ENCODE peak calls at places on chromosomes 5 and 9, in ten cellular contexts. E, K, J, F, H, S, I, D, C and W are unnamed samples.

GRCh38 chr9:81871695-81872094 is 56.5 kb upstream of the SPATA31D4 start:
- DNase-seq in E (peak), K (no peak), J (no peak), F (no peak), H (no peak), S (no peak), I (no peak), D (no peak), C (no peak), W (no peak)

GRCh38 chr5:115685966-115686691 is 60.3 kb upstream of the TMED7 start:
- DNase-seq in E (peak), K (no peak), J (no peak), F (peak), H (no peak), S (no peak), I (no peak), D (no peak), C (no peak), W (no peak)

GRCh38 chr9:35162605-35163315 is 951 bp downstream of the UNC13B start:
- DNase-seq in E (no peak), K (no peak), J (no peak), F (peak), H (no peak), S (no peak), I (no peak), D (no peak), C (no peak), W (no peak)

GRCh38 chr5:172715421-172715780 is 55.6 kb downstream of the DUSP1 start:
- DNase-seq in E (no peak), K (no peak), J (no peak), F (no peak), H (no peak), S (no peak), I (no peak), D (no peak), C (no peak), W (no peak)

GRCh38 chr5:851553-851952 is 767 bp upstream of the ZDHHC11 start:
- DNase-seq in E (no peak), K (no peak), J (peak), F (no peak), H (no peak), S (no peak), I (no peak), D (no peak), C (no peak), W (no peak)

GRCh38 chr9:75238311-75238976 is 150.1 kb downstream of the OSTF1 start:
- DNase-seq in E (no peak), K (no peak), J (peak), F (peak), H (no peak), S (peak), I (no peak), D (peak), C (no peak), W (peak)

GRCh38 chr5:33227247-33227646 is 213.5 kb upstream of the TARS1 start:
- DNase-seq in E (no peak), K (no peak), J (no peak), F (no peak), H (no peak), S (no peak), I (no peak), D (no peak), C (no peak), W (no peak)

GRCh38 chr5:173020643-173021042 is 35.5 kb upstream of the CREBRF start:
- DNase-seq in E (no peak), K (no peak), J (peak), F (no peak), H (no peak), S (no peak), I (no peak), D (no peak), C (no peak), W (no peak)

GRCh38 chr5:62298118-62298517 is 7.9 kb upstream of the KIF2A start:
- DNase-seq in E (no peak), K (no peak), J (no peak), F (no peak), H (no peak), S (no peak), I (no peak), D (no peak), C (no peak), W (no peak)

GRCh38 chr5:111507276-111507675 is 5.1 kb downstream of the STARD4 start:
- DNase-seq in E (no peak), K (no peak), J (no peak), F (no peak), H (no peak), S (no peak), I (no peak), D (no peak), C (no peak), W (no peak)

GRCh38 chr9:121638399-121638798 is 13.0 kb upstream of the DAB2IP start:
- DNase-seq in E (no peak), K (no peak), J (no peak), F (no peak), H (no peak), S (no peak), I (no peak), D (no peak), C (no peak), W (no peak)

GRCh38 chr5:146620663-146621051 is 104.7 kb upstream of the GPR151 start:
- DNase-seq in E (no peak), K (no peak), J (no peak), F (peak), H (no peak), S (no peak), I (peak), D (no peak), C (no peak), W (no peak)

GRCh38 chr5:1125030-1125357 is 13.1 kb upstream of the SLC12A7 start:
- DNase-seq in E (peak), K (no peak), J (no peak), F (peak), H (no peak), S (no peak), I (no peak), D (no peak), C (no peak), W (no peak)